ENCODE peak calls at places on chromosomes 7 and 10, in six cellular contexts. W is fibroblast of lung, L is heart left ventricle, G is pancreas, U is testis, H is A549. A is an unnamed sample.
A peak's percentile ranks its signal among the peaks of the same experiment; 100 is the strongest.

GRCh38 chr7:105389090-105389650 is 449 bp upstream of the SRPK2 start:
- DNase-seq in W (peak; percentile 56), L (no peak), G (peak; percentile 48), U (peak; percentile 58), H (peak; percentile 89), A (no peak)

GRCh38 chr7:155882596-155882995 is 70.3 kb upstream of the SHH start:
- DNase-seq in W (peak; percentile 60), L (no peak), G (no peak), U (no peak), H (peak; percentile 44), A (no peak)

GRCh38 chr10:82982110-82982608 is 1107.2 kb downstream of the NRG3 start:
- DNase-seq in W (peak; percentile 98), L (no peak), G (no peak), U (no peak), H (no peak), A (no peak)

GRCh38 chr10:115706482-115707076 is 566.4 kb downstream of the GFRA1 start:
- DNase-seq in W (peak; percentile 20), L (no peak), G (no peak), U (no peak), H (no peak), A (no peak)

GRCh38 chr10:74765465-74765864 is 60.9 kb upstream of the KAT6B start:
- DNase-seq in W (no peak), L (no peak), G (no peak), U (no peak), H (no peak), A (no peak)

GRCh38 chr10:125102216-125102615 is 58.1 kb downstream of the CTBP2 start:
- DNase-seq in W (peak; percentile 68), L (no peak), G (no peak), U (no peak), H (no peak), A (peak; percentile 13)

GRCh38 chr7:110534241-110534931 is 556.5 kb upstream of the LRRN3 start:
- DNase-seq in W (peak; percentile 43), L (no peak), G (no peak), U (peak; percentile 60), H (peak; percentile 29), A (no peak)

GRCh38 chr7:25073451-25073850 is 51.6 kb downstream of the CYCS start:
- DNase-seq in W (peak; percentile 52), L (no peak), G (no peak), U (peak; percentile 42), H (no peak), A (peak; percentile 78)

GRCh38 chr7:39333701-39334100 is 232.5 kb upstream of the YAE1 start:
- DNase-seq in W (no peak), L (no peak), G (no peak), U (no peak), H (no peak), A (no peak)

GRCh38 chr7:35908305-35909223 is 107.7 kb downstream of the SEPTIN7 start:
- DNase-seq in W (no peak), L (no peak), G (no peak), U (no peak), H (no peak), A (peak; percentile 24)

GRCh38 chr7:70189776-70190175 is 591.5 kb downstream of the AUTS2 start:
- DNase-seq in W (peak; percentile 32), L (no peak), G (no peak), U (no peak), H (no peak), A (no peak)

GRCh38 chr7:18623389-18623788 is 127.8 kb downstream of the HDAC9 start:
- DNase-seq in W (no peak), L (no peak), G (no peak), U (no peak), H (no peak), A (no peak)

GRCh38 chr10:78332699-78333098 is 299.0 kb downstream of the RPS24 start:
- DNase-seq in W (no peak), L (no peak), G (no peak), U (no peak), H (no peak), A (no peak)

GRCh38 chr7:157520249-157520648 is 183.4 kb downstream of the DNAJB6 start:
- DNase-seq in W (no peak), L (no peak), G (no peak), U (no peak), H (no peak), A (no peak)

GRCh38 chr10:18473424-18474110 is 177.8 kb downstream of the NSUN6 start:
- DNase-seq in W (peak; percentile 56), L (no peak), G (no peak), U (peak; percentile 37), H (no peak), A (no peak)

GRCh38 chr7:47947355-47947749 is 914 bp downstream of the PKD1L1 start:
- DNase-seq in W (no peak), L (no peak), G (no peak), U (no peak), H (no peak), A (no peak)

GRCh38 chr10:123135415-123136141 is at the start of gene HMX3:
- DNase-seq in W (no peak), L (no peak), G (no peak), U (no peak), H (peak; percentile 31), A (no peak)

GRCh38 chr7:70035509-70035908 is 437.2 kb downstream of the AUTS2 start:
- DNase-seq in W (no peak), L (no peak), G (no peak), U (no peak), H (no peak), A (no peak)

GRCh38 chr7:23426876-23427275 is 43.4 kb downstream of the IGF2BP3 start:
- DNase-seq in W (peak; percentile 59), L (no peak), G (no peak), U (no peak), H (no peak), A (no peak)

GRCh38 chr10:64394744-64395143 is 873.5 kb downstream of the REEP3 start:
- DNase-seq in W (peak; percentile 83), L (no peak), G (no peak), U (no peak), H (no peak), A (no peak)

GRCh38 chr7:28919510-28919909 is 38.6 kb downstream of the TRIL start:
- DNase-seq in W (peak; percentile 32), L (no peak), G (no peak), U (no peak), H (no peak), A (no peak)

GRCh38 chr7:133695976-133696531 is 431.1 kb upstream of the LRGUK start:
- DNase-seq in W (no peak), L (no peak), G (no peak), U (no peak), H (no peak), A (no peak)

GRCh38 chr10:118924493-118924892 is 105.0 kb upstream of the NANOS1 start:
- DNase-seq in W (no peak), L (no peak), G (no peak), U (no peak), H (no peak), A (no peak)

GRCh38 chr10:3740157-3740871 is 44.7 kb downstream of the KLF6 start:
- DNase-seq in W (peak; percentile 83), L (no peak), G (no peak), U (no peak), H (peak; percentile 78), A (no peak)

GRCh38 chr10:3886666-3887251 is 101.8 kb upstream of the KLF6 start:
- DNase-seq in W (peak; percentile 98), L (no peak), G (peak; percentile 54), U (peak; percentile 40), H (peak; percentile 68), A (peak; percentile 32)

GRCh38 chr10:35598379-35598778 is 6.8 kb upstream of the GJD4 start:
- DNase-seq in W (no peak), L (no peak), G (no peak), U (no peak), H (no peak), A (no peak)

GRCh38 chr10:23534328-23534727 is 95.5 kb downstream of the OTUD1 start:
- DNase-seq in W (no peak), L (no peak), G (no peak), U (no peak), H (no peak), A (no peak)

GRCh38 chr7:133633055-133633454 is 380.2 kb downstream of the EXOC4 start:
- DNase-seq in W (peak; percentile 32), L (no peak), G (no peak), U (no peak), H (peak; percentile 1), A (no peak)

GRCh38 chr10:77004917-77005564 is 632.6 kb downstream of the KCNMA1 start:
- DNase-seq in W (peak; percentile 52), L (no peak), G (no peak), U (peak; percentile 19), H (peak; percentile 57), A (no peak)

GRCh38 chr10:71705582-71705981 is 14.0 kb downstream of the C10orf105 start:
- DNase-seq in W (no peak), L (no peak), G (no peak), U (no peak), H (no peak), A (no peak)

GRCh38 chr10:29302499-29302898 is 13.6 kb downstream of the LYZL1 start:
- DNase-seq in W (no peak), L (no peak), G (no peak), U (no peak), H (no peak), A (no peak)

GRCh38 chr10:29295813-29296212 is 6.9 kb downstream of the LYZL1 start:
- DNase-seq in W (no peak), L (no peak), G (no peak), U (no peak), H (no peak), A (no peak)

GRCh38 chr10:29301359-29301910 is 12.6 kb downstream of the LYZL1 start:
- DNase-seq in W (no peak), L (no peak), G (no peak), U (no peak), H (no peak), A (no peak)

DNA sequence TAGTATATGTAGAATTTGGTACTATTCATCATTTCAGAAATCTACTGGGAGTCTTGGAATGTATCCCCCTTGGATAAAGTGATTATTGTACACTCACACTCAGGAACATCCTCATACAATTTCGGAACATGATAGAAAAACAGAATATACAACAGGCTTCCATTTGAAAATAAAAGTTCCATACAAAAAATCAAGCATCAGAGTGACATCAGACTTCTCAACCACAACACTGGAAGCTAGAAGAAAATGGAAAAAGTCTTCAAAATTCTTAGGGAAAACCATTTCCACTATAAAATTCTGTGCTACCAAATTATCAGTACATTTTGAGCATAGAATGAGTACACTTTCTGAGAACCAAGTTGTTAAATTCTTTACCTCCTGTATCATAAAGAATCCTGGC is 8.8 kb downstream of the LYZL1 start:
- DNase-seq in W (peak; percentile 24), L (no peak), G (no peak), U (no peak), H (no peak), A (no peak)
- H3K9me3 ChIP-seq in W (no peaks in the 10 kb centered on the region), L (no peaks in the 10 kb centered on the region), G (no peaks in the 10 kb centered on the region), U (no peaks in the 10 kb centered on the region), H (peaks cover 69% of the 10 kb centered on the region), A (no peaks in the 10 kb centered on the region)

GRCh38 chr7:908159-908918 is 32.0 kb downstream of the GET4 start:
- DNase-seq in W (no peak), L (no peak), G (no peak), U (no peak), H (no peak), A (no peak)
- H3K4me3 ChIP-seq in W (no peak overlapping the region), L (peak overlapping the region; percentile 40), G (no peak overlapping the region), U (peak overlapping the region; percentile 18), H (peak overlapping the region; percentile 42), A (no peak overlapping the region)

GRCh38 chr10:105797234-105797890 is 1156.3 kb downstream of the SORCS3 start:
- DNase-seq in W (no peak), L (no peak), G (no peak), U (no peak), H (peak; percentile 11), A (no peak)
- TF ChIP-seq CTCF in W (peak; percentile 3), L (peak; percentile 48), G (peak; percentile 39), U (no peak), H (peak; percentile 27), A (no peak)

GRCh38 chr7:158988302-158988862 is 132.0 kb downstream of the DYNC2I1 start:
- DNase-seq in W (no peak), L (no peak), G (no peak), U (no peak), H (no peak), A (no peak)
- H3K9me3 ChIP-seq in W (no peaks in the 10 kb centered on the region), L (no peaks in the 10 kb centered on the region), G (no peaks in the 10 kb centered on the region), U (no peaks in the 10 kb centered on the region), H (peaks cover 23% of the 10 kb centered on the region), A (peaks cover under 1% of the 10 kb centered on the region)

A was measured in ovary.